ENCODE peak calls at places on chromosomes 4 and X, in four cellular contexts. One of them, this sample, is unnamed.

GRCh38 chr4:107719927-107720722 is at the start of gene PAPSS1:
- DNase-seq in stimulated activated CD8-positive, alpha-beta memory T cell treated with anti-CD3 and anti-CD28 coated beads, Interleukin-15, amount 100 ng/mL, for 4 hours: peak
- DNase-seq in hepatocyte: peak
- DNase-seq in posterior vena cava: peak
- DNase-seq in this sample: peak

GRCh38 chr4:5472166-5472565 is 236.2 kb downstream of the EVC2 start:
- DNase-seq in stimulated activated CD8-positive, alpha-beta memory T cell treated with anti-CD3 and anti-CD28 coated beads, Interleukin-15, amount 100 ng/mL, for 4 hours: no peak
- DNase-seq in hepatocyte: no peak
- DNase-seq in posterior vena cava: no peak
- DNase-seq in this sample: no peak

GRCh38 chrX:71992711-71993110 is 82.1 kb downstream of the NHSL2 start:
- DNase-seq in stimulated activated CD8-positive, alpha-beta memory T cell treated with anti-CD3 and anti-CD28 coated beads, Interleukin-15, amount 100 ng/mL, for 4 hours: peak
- DNase-seq in posterior vena cava: no peak
- DNase-seq in hepatocyte: no peak
- DNase-seq in this sample: no peak

GRCh38 chr4:21864686-21865085 is 83.9 kb downstream of the KCNIP4 start:
- DNase-seq in posterior vena cava: no peak
- DNase-seq in stimulated activated CD8-positive, alpha-beta memory T cell treated with anti-CD3 and anti-CD28 coated beads, Interleukin-15, amount 100 ng/mL, for 4 hours: no peak
- DNase-seq in hepatocyte: no peak
- DNase-seq in this sample: no peak

GRCh38 chr4:53786632-53787031 is 195.3 kb upstream of the LNX1 start:
- DNase-seq in posterior vena cava: no peak
- DNase-seq in stimulated activated CD8-positive, alpha-beta memory T cell treated with anti-CD3 and anti-CD28 coated beads, Interleukin-15, amount 100 ng/mL, for 4 hours: no peak
- DNase-seq in hepatocyte: no peak
- DNase-seq in this sample: no peak

GRCh38 chr4:109730294-109731051 is 603 bp upstream of the PLA2G12A start:
- DNase-seq in posterior vena cava: peak
- DNase-seq in stimulated activated CD8-positive, alpha-beta memory T cell treated with anti-CD3 and anti-CD28 coated beads, Interleukin-15, amount 100 ng/mL, for 4 hours: no peak
- DNase-seq in hepatocyte: peak
- DNase-seq in this sample: no peak

GRCh38 chr4:48420172-48420571 is 63.0 kb upstream of the SLC10A4 start:
- DNase-seq in hepatocyte: no peak
- DNase-seq in stimulated activated CD8-positive, alpha-beta memory T cell treated with anti-CD3 and anti-CD28 coated beads, Interleukin-15, amount 100 ng/mL, for 4 hours: no peak
- DNase-seq in posterior vena cava: no peak
- DNase-seq in this sample: no peak

GRCh38 chr4:73230865-73231517 is 27.6 kb downstream of the ANKRD17 start:
- DNase-seq in stimulated activated CD8-positive, alpha-beta memory T cell treated with anti-CD3 and anti-CD28 coated beads, Interleukin-15, amount 100 ng/mL, for 4 hours: no peak
- DNase-seq in posterior vena cava: no peak
- DNase-seq in hepatocyte: no peak
- DNase-seq in this sample: no peak

GRCh38 chr4:90540536-90540935 is 413.3 kb downstream of the CCSER1 start:
- DNase-seq in stimulated activated CD8-positive, alpha-beta memory T cell treated with anti-CD3 and anti-CD28 coated beads, Interleukin-15, amount 100 ng/mL, for 4 hours: no peak
- DNase-seq in hepatocyte: no peak
- DNase-seq in posterior vena cava: no peak
- DNase-seq in this sample: no peak

GRCh38 chr4:3637326-3638016 is 105.2 kb upstream of the LRPAP1 start:
- DNase-seq in posterior vena cava: no peak
- DNase-seq in stimulated activated CD8-positive, alpha-beta memory T cell treated with anti-CD3 and anti-CD28 coated beads, Interleukin-15, amount 100 ng/mL, for 4 hours: no peak
- DNase-seq in hepatocyte: no peak
- DNase-seq in this sample: no peak

GRCh38 chr4:153931804-153932203 is 142.9 kb upstream of the SFRP2 start:
- DNase-seq in hepatocyte: peak
- DNase-seq in posterior vena cava: no peak
- DNase-seq in stimulated activated CD8-positive, alpha-beta memory T cell treated with anti-CD3 and anti-CD28 coated beads, Interleukin-15, amount 100 ng/mL, for 4 hours: no peak
- DNase-seq in this sample: no peak

GRCh38 chrX:72002886-72003285 is 92.2 kb downstream of the NHSL2 start:
- DNase-seq in stimulated activated CD8-positive, alpha-beta memory T cell treated with anti-CD3 and anti-CD28 coated beads, Interleukin-15, amount 100 ng/mL, for 4 hours: no peak
- DNase-seq in hepatocyte: no peak
- DNase-seq in posterior vena cava: no peak
- DNase-seq in this sample: no peak

GRCh38 chr4:67575232-67575888 is 16.8 kb downstream of the STAP1 start:
- DNase-seq in posterior vena cava: no peak
- DNase-seq in stimulated activated CD8-positive, alpha-beta memory T cell treated with anti-CD3 and anti-CD28 coated beads, Interleukin-15, amount 100 ng/mL, for 4 hours: no peak
- DNase-seq in hepatocyte: no peak
- DNase-seq in this sample: no peak

GRCh38 chrX:80747832-80748231 is 61.8 kb downstream of the BRWD3 start:
- DNase-seq in hepatocyte: no peak
- DNase-seq in posterior vena cava: no peak
- DNase-seq in stimulated activated CD8-positive, alpha-beta memory T cell treated with anti-CD3 and anti-CD28 coated beads, Interleukin-15, amount 100 ng/mL, for 4 hours: no peak
- DNase-seq in this sample: no peak

GRCh38 chrX:69161786-69162349 is 3.4 kb downstream of the PJA1 start:
- DNase-seq in hepatocyte: no peak
- DNase-seq in stimulated activated CD8-positive, alpha-beta memory T cell treated with anti-CD3 and anti-CD28 coated beads, Interleukin-15, amount 100 ng/mL, for 4 hours: no peak
- DNase-seq in posterior vena cava: no peak
- DNase-seq in this sample: no peak

GRCh38 chrX:108313662-108314061 is 124.6 kb downstream of the COL4A6 start:
- DNase-seq in posterior vena cava: no peak
- DNase-seq in hepatocyte: no peak
- DNase-seq in stimulated activated CD8-positive, alpha-beta memory T cell treated with anti-CD3 and anti-CD28 coated beads, Interleukin-15, amount 100 ng/mL, for 4 hours: no peak
- DNase-seq in this sample: no peak

GRCh38 chr4:175414602-175415001 is 397.5 kb downstream of the GPM6A start:
- DNase-seq in posterior vena cava: no peak
- DNase-seq in stimulated activated CD8-positive, alpha-beta memory T cell treated with anti-CD3 and anti-CD28 coated beads, Interleukin-15, amount 100 ng/mL, for 4 hours: no peak
- DNase-seq in hepatocyte: no peak
- DNase-seq in this sample: no peak

GRCh38 chr4:110854021-110854678 is 231.3 kb upstream of the PITX2 start:
- DNase-seq in hepatocyte: no peak
- DNase-seq in stimulated activated CD8-positive, alpha-beta memory T cell treated with anti-CD3 and anti-CD28 coated beads, Interleukin-15, amount 100 ng/mL, for 4 hours: no peak
- DNase-seq in posterior vena cava: no peak
- DNase-seq in this sample: no peak

GRCh38 chrX:16120431-16120830 is 2.9 kb upstream of the GRPR start:
- DNase-seq in posterior vena cava: no peak
- DNase-seq in stimulated activated CD8-positive, alpha-beta memory T cell treated with anti-CD3 and anti-CD28 coated beads, Interleukin-15, amount 100 ng/mL, for 4 hours: no peak
- DNase-seq in hepatocyte: no peak
- DNase-seq in this sample: no peak

GRCh38 chrX:38817004-38817703 is 15.9 kb downstream of the MID1IP1 start:
- DNase-seq in stimulated activated CD8-positive, alpha-beta memory T cell treated with anti-CD3 and anti-CD28 coated beads, Interleukin-15, amount 100 ng/mL, for 4 hours: no peak
- DNase-seq in posterior vena cava: no peak
- DNase-seq in hepatocyte: peak
- DNase-seq in this sample: no peak

GRCh38 chr4:162497564-162498167 is 333.9 kb upstream of the FSTL5 start:
- DNase-seq in posterior vena cava: no peak
- DNase-seq in hepatocyte: peak
- DNase-seq in stimulated activated CD8-positive, alpha-beta memory T cell treated with anti-CD3 and anti-CD28 coated beads, Interleukin-15, amount 100 ng/mL, for 4 hours: no peak
- DNase-seq in this sample: no peak